ENCODE peak calls at places on chromosome 2, in seven cellular contexts. M, A, F, D, X, Z and H are unnamed samples.

GRCh38 chr2:38251940-38252339 is 125.1 kb downstream of the ATL2 start:
- DNase-seq in M (no peak), A (no peak), F (no peak), D (no peak), X (no peak), Z (no peak), H (no peak)

GRCh38 chr2:120224735-120225548 is 1.7 kb upstream of the TMEM185B start:
- DNase-seq in M (no peak), A (peak; percentile 46), F (no peak), D (no peak), X (no peak), Z (no peak), H (no peak)

GRCh38 chr2:231297108-231297908 is 98.2 kb upstream of the B3GNT7 start:
- DNase-seq in M (peak; percentile 36), A (no peak), F (peak; percentile 40), D (peak; percentile 40), X (peak; percentile 45), Z (peak; percentile 83), H (peak; percentile 83)

GRCh38 chr2:167814881-167815718 is 432.3 kb downstream of the STK39 start:
- DNase-seq in M (no peak), A (no peak), F (no peak), D (no peak), X (no peak), Z (no peak), H (no peak)

GRCh38 chr2:100119235-100119634 is 23.2 kb downstream of the AFF3 start:
- DNase-seq in M (no peak), A (no peak), F (no peak), D (no peak), X (no peak), Z (no peak), H (no peak)

GRCh38 chr2:12816379-12817306 is 99.9 kb downstream of the TRIB2 start:
- DNase-seq in M (no peak), A (no peak), F (no peak), D (peak; percentile 87), X (peak; percentile 61), Z (no peak), H (no peak)

GRCh38 chr2:146734042-146734715 is 1110.7 kb upstream of the ACVR2A start:
- DNase-seq in M (peak; percentile 5), A (no peak), F (no peak), D (peak; percentile 45), X (peak; percentile 87), Z (no peak), H (no peak)

GRCh38 chr2:96773922-96774321 is 13.2 kb downstream of the CNNM4 start:
- DNase-seq in M (no peak), A (no peak), F (no peak), D (no peak), X (no peak), Z (no peak), H (no peak)

GRCh38 chr2:225668606-225669266 is 269.2 kb downstream of the NYAP2 start:
- DNase-seq in M (peak; percentile 12), A (no peak), F (no peak), D (peak; percentile 62), X (peak; percentile 79), Z (no peak), H (no peak)

GRCh38 chr2:54595999-54596903 is 127.2 kb upstream of the EML6 start:
- DNase-seq in M (no peak), A (no peak), F (no peak), D (peak; percentile 26), X (peak; percentile 82), Z (no peak), H (no peak)

GRCh38 chr2:222862068-222862914 is 1.5 kb downstream of the ACSL3 start:
- DNase-seq in M (no peak), A (no peak), F (no peak), D (peak; percentile 57), X (peak; percentile 68), Z (no peak), H (no peak)

GRCh38 chr2:238712011-238712410 is 135.9 kb upstream of the TWIST2 start:
- DNase-seq in M (no peak), A (peak; percentile 25), F (no peak), D (no peak), X (no peak), Z (no peak), H (no peak)

GRCh38 chr2:84944257-84944909 is 26.6 kb upstream of the KCMF1 start:
- DNase-seq in M (no peak), A (peak; percentile 17), F (no peak), D (no peak), X (no peak), Z (no peak), H (no peak)

GRCh38 chr2:128485761-128486639 is 167.3 kb upstream of the HS6ST1 start:
- DNase-seq in M (no peak), A (peak; percentile 50), F (no peak), D (no peak), X (no peak), Z (no peak), H (peak; percentile 81)
- TF ChIP-seq CTCF in M (no peak), A (no peak), F (no peak), D (no peak), X (no peak), Z (no peak), H (no peak)

DNA sequence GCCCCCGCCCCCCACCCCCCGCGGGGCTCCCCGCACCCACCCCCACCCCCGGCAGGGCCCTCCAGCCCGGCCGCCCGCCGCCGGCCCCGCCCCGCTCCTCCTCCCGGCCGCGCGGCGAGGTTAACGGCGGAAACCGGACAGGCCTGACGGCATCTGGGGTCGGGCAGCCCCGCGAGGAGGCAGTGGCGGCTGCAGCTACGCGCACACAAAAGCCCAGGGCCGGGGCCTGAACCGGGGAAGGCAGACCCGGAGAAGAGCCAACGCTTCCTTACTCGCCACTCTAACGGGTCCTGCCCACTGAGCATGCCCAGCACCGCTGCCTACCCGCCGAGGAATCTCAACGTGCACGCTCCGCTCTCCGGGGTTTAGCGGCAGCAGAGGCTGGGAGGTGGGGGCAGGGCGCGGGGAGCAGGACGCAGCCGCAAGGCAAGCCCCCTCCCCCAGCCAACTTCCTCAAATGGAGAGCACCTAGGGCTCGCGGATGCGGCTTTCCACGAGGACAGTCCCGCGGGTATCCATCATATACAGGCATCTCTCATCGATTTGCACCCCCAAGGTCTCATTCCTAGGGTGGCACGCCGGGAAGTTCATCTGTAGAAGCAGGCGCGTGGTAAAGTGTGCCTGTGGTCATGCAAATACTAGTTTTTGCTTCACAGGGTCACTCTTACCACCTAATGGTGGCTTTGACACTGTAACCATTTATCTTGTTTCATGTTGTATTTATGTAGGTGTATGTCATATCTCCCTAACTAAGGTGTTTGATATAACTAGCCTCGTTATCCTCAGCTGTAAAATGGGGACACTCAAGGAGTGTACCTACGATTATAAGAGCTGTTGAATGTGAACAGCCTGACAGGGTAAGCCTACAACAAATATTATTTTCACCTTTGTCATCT is at the start of gene MEMO1:
- DNase-seq in M (peak; percentile 87), A (peak; percentile 96), F (peak; percentile 95), D (peak; percentile 95), X (peak; percentile 90), Z (peak; percentile 98), H (peak; percentile 97)
- TF ChIP-seq CTCF in M (no peak), A (no peak), F (no peak), D (no peak), X (no peak), Z (no peak), H (peak; percentile 15)

DNA sequence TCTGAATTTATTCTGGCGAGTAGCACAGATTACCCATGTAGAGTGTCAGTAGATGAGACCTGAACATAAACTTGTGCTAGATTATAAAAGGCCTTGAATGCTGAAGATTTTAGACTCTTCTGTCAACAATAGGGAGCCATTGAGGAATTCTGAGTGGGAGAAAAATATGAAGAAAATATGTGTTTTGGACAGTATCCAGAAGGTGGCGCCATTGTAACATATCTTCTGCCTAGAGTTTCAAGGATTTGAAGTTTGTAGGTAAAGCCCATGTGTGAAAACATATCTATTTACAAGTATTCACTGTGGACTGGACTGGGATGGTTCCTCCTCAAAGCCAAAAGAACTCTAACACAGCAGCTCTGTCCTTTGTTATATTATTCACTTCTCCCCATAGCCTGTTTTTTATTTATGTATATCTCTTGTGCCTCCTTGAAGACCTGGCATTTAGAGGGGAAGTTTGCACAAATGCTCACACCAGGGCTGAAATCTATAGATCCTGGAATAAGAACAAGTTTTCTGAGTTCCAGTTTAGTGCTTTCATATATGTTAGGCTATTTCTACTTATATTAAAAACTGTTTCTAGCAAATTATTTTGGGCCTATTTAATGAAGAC is 124.9 kb downstream of the RDH14 start:
- DNase-seq in M (no peak), A (no peak), F (no peak), D (peak; percentile 62), X (peak; percentile 93), Z (no peak), H (no peak)
- TF ChIP-seq CTCF in M (peak; percentile 49), A (peak; percentile 71), F (peak; percentile 23), D (peak; percentile 47), X (peak; percentile 44), Z (peak; percentile 42), H (peak; percentile 78)

GRCh38 chr2:182784777-182785176 is 68.7 kb downstream of the DNAJC10 start:
- DNase-seq in M (no peak), A (no peak), F (no peak), D (peak; percentile 49), X (peak; percentile 66), Z (no peak), H (no peak)
- TF ChIP-seq CTCF in M (peak; percentile 39), A (peak; percentile 56), F (no peak), D (peak; percentile 46), X (peak; percentile 61), Z (peak; percentile 26), H (peak; percentile 73)

DNA sequence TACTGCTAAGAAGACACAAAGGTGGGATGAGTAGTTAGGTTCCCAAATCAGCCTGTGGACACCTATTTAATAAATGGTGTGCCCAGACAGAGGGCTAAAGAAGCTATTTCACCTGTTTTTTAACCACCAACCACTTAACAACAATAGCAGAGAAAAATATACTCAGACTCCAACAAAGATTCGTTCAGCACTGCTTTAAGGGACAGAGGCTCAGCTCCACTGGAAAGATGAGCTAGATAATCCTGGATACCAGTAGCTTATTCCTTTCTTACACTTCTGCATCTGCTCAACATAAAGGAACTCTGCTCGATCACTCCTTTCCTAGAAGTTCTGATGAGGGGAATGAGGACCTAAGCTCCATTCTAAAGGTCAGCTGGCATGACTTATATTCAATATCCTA is 44.5 kb downstream of the PTCD3 start:
- DNase-seq in M (no peak), A (no peak), F (no peak), D (no peak), X (no peak), Z (no peak), H (no peak)
- TF ChIP-seq CTCF in M (no peak), A (no peak), F (no peak), D (no peak), X (no peak), Z (no peak), H (no peak)

DNA sequence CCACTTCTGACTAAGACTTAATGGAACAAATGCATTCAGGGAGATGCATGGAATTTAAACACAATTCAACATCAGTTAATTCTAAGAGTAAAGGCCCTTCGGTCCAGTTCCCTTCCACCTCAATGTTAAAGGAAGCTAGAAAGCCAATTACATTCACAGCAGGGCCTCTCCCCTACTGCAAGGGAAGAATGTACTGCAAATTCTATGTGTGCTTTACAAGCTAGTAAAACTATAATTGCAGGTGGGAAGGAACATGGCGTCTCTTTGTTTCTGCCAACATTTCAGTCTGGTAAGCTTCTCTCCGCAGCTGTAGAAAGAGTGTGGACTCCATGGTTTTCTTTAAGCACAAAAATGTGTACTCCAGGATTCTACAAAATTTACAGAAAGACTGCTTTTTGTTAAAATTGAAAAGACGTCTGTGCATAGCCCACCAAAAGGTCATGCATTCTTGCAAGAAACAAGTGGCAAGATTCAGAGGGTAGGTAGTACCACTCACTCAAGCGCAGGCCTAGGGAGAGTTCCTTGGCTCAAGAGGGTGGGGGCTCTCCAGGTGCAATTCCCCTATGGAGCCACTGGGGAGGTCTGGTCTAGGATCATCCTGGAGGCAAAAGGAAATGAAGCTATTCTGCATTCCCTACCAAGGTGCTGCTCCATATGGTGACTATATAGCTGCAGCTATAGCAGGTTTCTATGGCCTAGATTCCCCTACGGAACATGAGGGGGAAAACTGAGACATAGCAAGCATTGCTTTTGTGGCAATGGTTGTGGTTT is 127.0 kb upstream of the FZD5 start:
- DNase-seq in M (no peak), A (no peak), F (no peak), D (no peak), X (no peak), Z (no peak), H (no peak)
- TF ChIP-seq CTCF in M (no peak), A (no peak), F (no peak), D (no peak), X (peak; percentile 18), Z (no peak), H (peak; percentile 7)